ENCODE peak calls at places on chromosomes 1 and 21, in four cellular contexts. R is IMR-90, I is mesenchymal stem cell, E is trophoblast cell. A is an unnamed sample.

GRCh38 chr1:208013210-208013609 is 102.3 kb upstream of the CD34 start:
- DNase-seq in E (no peak), I (no peak), R (no peak), A (no peak)

GRCh38 chr1:232974971-232975370 is 24.6 kb downstream of the NTPCR start:
- DNase-seq in R (peak; percentile 80), E (no peak), I (peak; percentile 38), A (no peak)

GRCh38 chr21:34337741-34338140 is 26.1 kb upstream of the KCNE2 start:
- DNase-seq in R (no peak), I (peak; percentile 14), E (peak; percentile 53), A (no peak)

GRCh38 chr1:193462629-193463320 is 276.4 kb upstream of the B3GALT2 start:
- DNase-seq in R (peak; percentile 21), E (peak; percentile 46), I (peak; percentile 6), A (peak; percentile 20)

GRCh38 chr1:202170726-202171125 is 10.3 kb upstream of the PTPN7 start:
- DNase-seq in R (no peak), E (no peak), I (no peak), A (no peak)

GRCh38 chr1:42934541-42935312 is 23.9 kb downstream of the SLC2A1 start:
- DNase-seq in E (no peak), R (no peak), I (no peak), A (no peak)

GRCh38 chr1:180636138-180636537 is 4.3 kb downstream of the XPR1 start:
- DNase-seq in R (peak; percentile 26), I (peak; percentile 50), E (peak; percentile 65), A (no peak)

GRCh38 chr1:176877557-176877956 is 287.0 kb downstream of the ASTN1 start:
- DNase-seq in I (no peak), E (no peak), R (no peak), A (no peak)

GRCh38 chr1:37056201-37056764 is 22.0 kb upstream of the GRIK3 start:
- DNase-seq in I (no peak), E (no peak), R (no peak), A (no peak)

GRCh38 chr1:17020502-17020901 is 8.8 kb upstream of the ATP13A2 start:
- DNase-seq in I (no peak), E (no peak), R (no peak), A (no peak)

GRCh38 chr1:8455700-8456305 is 137.9 kb downstream of the SLC45A1 start:
- DNase-seq in E (no peak), R (peak; percentile 31), I (peak; percentile 45), A (no peak)

GRCh38 chr1:181396171-181396670 is 87.1 kb upstream of the CACNA1E start:
- DNase-seq in I (no peak), E (no peak), R (no peak), A (no peak)

GRCh38 chr1:230784163-230784562 is 37.0 kb downstream of the CAPN9 start:
- DNase-seq in I (no peak), E (no peak), R (no peak), A (no peak)

GRCh38 chr1:25672763-25673409 is 56.3 kb downstream of the MAN1C1 start:
- DNase-seq in R (peak; percentile 49), E (peak; percentile 59), I (no peak), A (no peak)

DNA sequence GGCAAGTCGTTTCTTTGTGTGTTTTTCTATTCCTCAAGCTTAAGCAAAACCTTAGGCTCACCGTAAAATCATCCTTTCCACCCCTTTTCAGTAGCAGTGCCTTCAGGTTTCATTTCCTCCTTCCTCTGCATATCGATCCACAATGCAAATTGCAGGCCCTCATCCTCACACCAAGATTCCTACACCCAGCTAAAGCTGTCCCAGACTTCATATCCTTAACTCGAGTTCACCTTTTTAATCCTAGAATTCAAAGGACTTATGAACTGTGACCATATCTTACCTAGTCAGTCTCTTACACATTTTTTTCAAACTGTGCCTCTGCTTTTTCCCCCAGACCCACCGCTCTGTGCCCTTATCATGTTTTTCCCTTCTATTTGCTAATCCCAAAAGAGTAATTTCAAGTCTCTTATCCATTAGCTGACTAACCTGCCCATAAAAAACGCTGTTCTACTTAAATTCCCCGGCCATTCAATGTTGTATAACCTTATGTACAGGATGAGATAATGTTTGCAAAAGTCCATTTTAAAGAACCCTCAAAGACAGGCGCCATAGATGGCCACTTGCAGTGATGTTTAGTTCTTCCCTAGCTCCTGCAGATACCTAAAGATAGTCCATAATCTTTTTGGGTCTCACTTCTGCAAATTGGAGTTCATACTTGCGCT is 1.5 kb downstream of the AKIRIN1 start:
- DNase-seq in R (no peak), E (peak; percentile 22), I (no peak), A (no peak)
- H2AK5ac ChIP-seq in R (peak overlapping the region; percentile 45), E (no peak overlapping the region), I (no peak overlapping the region), A (no peak overlapping the region)

DNA sequence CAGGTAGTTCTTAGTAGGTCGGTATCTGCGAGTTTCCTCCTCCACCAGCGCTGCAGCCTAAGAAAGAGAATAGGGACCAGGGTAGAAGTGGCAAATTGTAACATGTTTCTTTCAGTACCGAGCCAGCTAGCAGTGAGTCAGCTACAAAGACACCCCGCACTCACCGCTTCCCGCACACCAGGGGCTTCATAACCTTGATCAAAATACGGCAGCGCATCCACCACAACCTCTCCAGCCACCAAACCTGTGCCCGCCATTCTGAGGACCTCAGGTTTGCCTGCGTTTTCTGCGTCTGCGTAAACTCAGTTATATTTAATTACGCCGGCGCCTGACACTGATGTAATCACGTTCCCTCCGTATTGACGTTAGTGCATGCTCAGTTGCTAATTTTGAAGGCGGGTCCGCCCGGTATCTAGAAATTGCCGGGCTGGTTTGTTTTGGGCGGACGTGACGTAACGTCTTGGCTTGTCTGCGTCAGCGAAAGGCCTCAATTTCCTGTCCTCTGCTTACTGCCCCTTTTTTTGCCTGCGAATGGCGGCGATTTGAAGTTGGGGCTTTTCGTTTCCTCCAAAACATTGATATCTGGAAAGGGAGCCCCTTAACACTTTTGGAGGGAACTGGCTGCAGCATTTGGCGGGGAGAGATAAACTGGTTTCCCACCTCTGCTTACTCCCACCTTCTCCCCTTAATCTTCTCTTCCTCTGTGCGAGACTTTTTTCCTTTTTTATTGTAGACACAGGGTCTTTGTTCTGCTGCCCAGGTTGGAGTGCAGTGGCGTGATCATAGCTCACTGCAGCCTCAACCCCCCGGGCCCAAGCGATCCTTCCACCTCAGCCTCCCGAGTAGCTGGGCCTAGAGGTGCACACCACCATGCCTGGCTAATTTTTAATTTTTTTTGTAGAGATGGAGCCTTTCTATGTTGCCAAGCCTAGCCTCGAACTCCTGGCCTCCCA is at the start of gene BCAS2:
- DNase-seq in E (peak; percentile 98), R (peak; percentile 99), I (peak; percentile 98), A (peak; percentile 87)
- H4K91ac ChIP-seq in E (peak within 1 kb of the TSS; percentile 81), R (peak within 1 kb of the TSS; percentile 69), I (no peak within 1 kb of the TSS), A (no peak within 1 kb of the TSS)

DNA sequence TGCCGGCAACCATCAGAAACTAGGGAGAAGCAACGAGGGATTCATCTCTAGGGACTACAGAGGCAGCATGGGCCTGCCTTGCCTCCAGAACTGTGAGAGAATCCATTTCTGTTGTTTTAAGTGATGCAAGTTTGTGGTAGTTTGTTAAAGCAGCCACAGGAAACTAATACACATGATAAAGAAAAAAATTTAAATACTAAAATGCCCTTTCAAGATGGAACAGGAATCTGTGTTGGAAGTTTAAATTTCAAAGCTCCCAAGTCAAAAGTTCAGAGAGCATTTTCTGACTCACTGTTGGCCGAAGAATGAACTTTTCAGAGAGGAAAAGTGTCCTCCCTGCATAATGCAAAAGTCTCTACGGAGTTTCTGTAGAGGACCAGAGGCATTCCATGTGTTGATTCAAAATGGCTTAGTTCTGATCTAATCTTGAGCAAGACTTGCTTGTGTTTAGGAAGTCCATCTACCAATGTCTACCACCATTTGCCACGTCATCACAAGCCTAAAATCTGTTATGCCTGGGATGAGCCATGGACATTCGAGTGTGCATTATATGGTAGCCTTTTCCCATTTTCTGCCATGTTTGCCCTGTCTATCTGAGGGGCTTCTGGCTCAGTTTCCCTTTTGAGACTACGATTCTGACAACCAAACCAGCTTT is 22.4 kb upstream of the ARHGAP29 start:
- DNase-seq in I (no peak), E (peak; percentile 30), R (peak; percentile 31), A (no peak)
- H2BK5ac ChIP-seq in I (peak overlapping the region; percentile 14), E (no peak overlapping the region), R (no peak overlapping the region), A (no peak overlapping the region)

DNA sequence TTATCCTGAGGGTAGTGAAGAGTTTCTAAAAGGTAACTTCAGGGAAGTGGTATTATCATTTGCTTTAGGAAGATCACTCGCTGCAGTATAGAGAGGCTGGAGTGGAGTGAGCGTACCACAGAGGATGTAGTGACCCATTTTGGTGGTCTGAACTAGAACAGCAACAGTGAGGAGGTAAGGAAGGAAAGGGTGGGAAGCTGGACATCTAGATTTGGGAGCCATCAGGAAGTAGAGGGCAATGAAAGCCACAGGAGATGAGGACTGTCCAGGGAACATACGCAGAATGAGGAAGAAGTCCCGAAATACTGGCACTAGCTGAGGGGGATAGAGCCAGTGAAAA is 94.9 kb downstream of the PIK3R3 start:
- DNase-seq in R (no peak), E (no peak), I (no peak), A (no peak)
- H2AK5ac ChIP-seq in R (no peak overlapping the region), E (no peak overlapping the region), I (no peak overlapping the region), A (no peak overlapping the region)

A was measured in neuronal stem cell.